ENCODE peak calls at places on chromosomes 3 and 15, in seven cellular contexts. W is H1, N is K562, B is SK-N-SH, Y is HepG2, P is GM12892, I is GM12878. M is an unnamed sample.
A peak's percentile ranks its signal among the peaks of the same experiment; 100 is the strongest.

GRCh38 chr15:42194502-42194901 is 13.6 kb downstream of the VPS39 start:
- DNase-seq in W (no peak), N (peak; percentile 24), B (no peak), Y (peak; percentile 82), P (no peak), I (no peak), M (no peak)

GRCh38 chr15:73175382-73175781 is 123.1 kb downstream of the NEO1 start:
- DNase-seq in W (no peak), N (no peak), B (no peak), Y (no peak), P (no peak), I (no peak), M (no peak)

GRCh38 chr3:49716691-49717538 is 2.6 kb downstream of the AMIGO3 start:
- DNase-seq in W (no peak), N (no peak), B (peak; percentile 17), Y (no peak), P (no peak), I (no peak), M (no peak)

GRCh38 chr15:52496175-52496574 is 32.5 kb downstream of the MYO5A start:
- DNase-seq in W (no peak), N (no peak), B (no peak), Y (no peak), P (no peak), I (no peak), M (no peak)

GRCh38 chr3:142614059-142614626 is 17.9 kb downstream of the PLS1 start:
- DNase-seq in W (no peak), N (no peak), B (no peak), Y (no peak), P (no peak), I (no peak), M (no peak)

GRCh38 chr15:61318276-61318675 is 89.2 kb upstream of the RORA start:
- DNase-seq in W (no peak), N (no peak), B (peak; percentile 5), Y (no peak), P (no peak), I (no peak), M (no peak)

GRCh38 chr3:143998266-143998665 is 26.6 kb downstream of the DIPK2A start:
- DNase-seq in W (no peak), N (no peak), B (no peak), Y (no peak), P (no peak), I (no peak), M (no peak)

GRCh38 chr15:63509056-63509696 is 4.8 kb downstream of the USP3 start:
- DNase-seq in W (no peak), N (no peak), B (no peak), Y (no peak), P (no peak), I (no peak), M (no peak)

GRCh38 chr15:50119063-50119700 is at the start of gene ATP8B4:
- DNase-seq in W (no peak), N (no peak), B (no peak), Y (no peak), P (no peak), I (no peak), M (no peak)

GRCh38 chr15:76866716-76867321 is 38.3 kb downstream of the SCAPER start:
- DNase-seq in W (no peak), N (peak; percentile 31), B (peak; percentile 29), Y (peak; percentile 34), P (no peak), I (no peak), M (no peak)

GRCh38 chr15:98154863-98155262 is 194.4 kb downstream of the ARRDC4 start:
- DNase-seq in W (no peak), N (no peak), B (no peak), Y (no peak), P (no peak), I (no peak), M (no peak)

GRCh38 chr3:65029130-65029529 is 341.3 kb upstream of the ADAMTS9 start:
- DNase-seq in W (no peak), N (no peak), B (no peak), Y (no peak), P (no peak), I (no peak), M (no peak)

GRCh38 chr3:72405943-72406585 is 442.2 kb downstream of the SHQ1 start:
- DNase-seq in W (no peak), N (no peak), B (no peak), Y (no peak), P (no peak), I (no peak), M (no peak)

GRCh38 chr3:173191611-173192010 is 50.6 kb upstream of the SPATA16 start:
- DNase-seq in W (no peak), N (no peak), B (no peak), Y (no peak), P (no peak), I (no peak), M (no peak)

GRCh38 chr15:70266412-70267089 is 168.8 kb upstream of the TLE3 start:
- DNase-seq in W (no peak), N (peak; percentile 13), B (no peak), Y (no peak), P (no peak), I (no peak), M (no peak)
- TF ChIP-seq TAF1 in W (no peak), N (no peak), B (no peak), Y (no peak), P (no peak), I (no peak), M (no peak)

DNA sequence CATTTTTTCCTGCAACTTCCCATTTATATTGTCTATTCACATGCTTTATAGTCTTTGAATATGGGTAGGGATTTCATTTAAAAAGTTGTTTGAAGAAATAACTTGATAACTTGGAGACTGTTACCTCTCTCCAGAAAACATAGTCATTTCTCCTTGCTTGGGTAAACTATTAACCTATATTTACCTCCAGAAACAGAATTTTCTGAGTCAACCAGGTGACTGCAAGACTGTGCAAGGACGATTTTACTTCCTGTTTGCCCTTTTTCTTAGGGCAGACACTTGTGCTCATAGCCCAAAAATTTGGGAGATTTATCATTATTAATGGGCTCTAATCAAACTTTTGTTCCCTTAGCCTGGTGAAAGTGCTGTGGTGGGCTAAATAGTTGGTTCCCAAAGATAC is 14.3 kb upstream of the MOBP start:
- DNase-seq in W (no peak), N (no peak), B (no peak), Y (no peak), P (no peak), I (no peak), M (no peak)
- TF ChIP-seq TAF1 in W (no peak), N (no peak), B (no peak), Y (no peak), P (no peak), I (no peak), M (no peak)

DNA sequence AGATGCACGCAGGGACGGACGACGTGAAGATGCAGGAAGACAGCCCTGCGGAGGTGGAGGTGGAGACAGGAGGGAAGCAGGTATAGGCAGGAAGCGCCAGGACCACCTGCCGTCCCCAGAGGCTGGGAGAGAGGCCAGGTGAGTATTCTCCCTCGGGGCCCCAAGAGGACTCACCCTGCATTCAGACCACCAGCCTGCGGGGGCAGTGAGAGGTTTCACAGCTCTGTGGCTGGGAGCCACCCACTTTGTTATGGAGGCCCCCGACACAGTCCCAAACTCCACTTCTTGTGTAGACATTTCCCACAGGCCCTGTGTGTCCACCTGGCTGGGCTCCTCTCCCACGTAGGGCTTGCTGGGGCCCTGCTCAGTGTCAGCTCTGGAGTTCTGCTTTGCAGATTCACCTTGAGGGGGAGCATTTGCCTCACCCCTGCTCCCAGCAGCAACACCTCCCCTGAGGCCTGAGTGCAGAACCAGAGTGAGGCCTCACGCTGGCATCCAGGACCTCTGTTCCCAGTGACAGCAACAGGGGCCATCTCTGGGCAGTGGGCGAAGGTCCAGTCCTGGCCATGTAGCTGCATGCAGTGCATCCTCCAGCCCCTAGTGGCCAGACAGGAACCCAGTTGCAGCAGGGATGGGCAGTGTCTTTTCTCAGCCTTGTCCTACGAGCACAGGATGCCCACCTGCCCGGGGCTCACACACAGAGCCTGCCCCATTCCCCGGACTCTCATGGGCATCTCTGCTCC is 119.4 kb upstream of the IQSEC1 start:
- DNase-seq in W (no peak), N (peak; percentile 20), B (peak; percentile 80), Y (peak; percentile 35), P (no peak), I (no peak), M (no peak)
- TF ChIP-seq TAF1 in W (no peak), N (no peak), B (no peak), Y (no peak), P (no peak), I (no peak), M (no peak)

DNA sequence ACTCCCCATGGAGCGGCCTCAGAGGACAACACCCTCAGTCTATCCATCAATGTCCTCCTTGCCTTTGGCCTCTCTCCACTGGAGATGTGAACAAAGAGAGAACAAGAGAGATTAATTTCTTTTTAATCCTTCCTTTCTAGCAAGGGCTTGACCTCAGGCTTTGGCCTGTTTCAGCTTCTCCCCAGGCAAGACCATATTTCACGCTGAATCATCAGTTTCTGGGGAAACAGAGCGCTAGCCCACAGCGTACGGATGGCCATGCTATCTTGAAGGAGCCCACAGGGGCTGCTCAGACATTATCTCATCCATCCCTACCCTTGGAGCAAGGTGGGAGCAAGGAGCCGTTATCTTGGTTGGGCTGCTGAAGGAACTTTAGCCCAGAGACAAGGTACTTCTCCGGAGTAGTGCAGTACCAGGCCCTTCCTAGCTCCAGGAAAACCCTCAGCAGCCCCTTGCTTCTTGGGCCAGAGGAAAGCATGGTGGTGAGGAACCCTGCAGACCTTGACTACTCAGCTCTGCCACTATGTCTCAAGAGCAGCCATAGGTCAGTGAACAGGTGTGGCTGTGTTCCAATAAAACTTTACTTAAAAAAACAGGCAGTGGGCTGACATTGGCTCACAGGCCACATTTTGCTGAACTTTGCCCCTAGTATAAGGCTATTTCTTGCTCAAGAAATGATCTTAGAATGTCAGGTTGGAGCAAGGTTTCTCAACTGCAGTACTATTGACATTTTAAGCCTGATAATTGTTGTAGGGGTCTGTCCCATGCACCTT is 72.7 kb upstream of the WNT5A start:
- DNase-seq in W (no peak), N (no peak), B (no peak), Y (no peak), P (no peak), I (no peak), M (no peak)
- TF ChIP-seq TAF1 in W (no peak), N (no peak), B (no peak), Y (no peak), P (no peak), I (no peak), M (no peak)

DNA sequence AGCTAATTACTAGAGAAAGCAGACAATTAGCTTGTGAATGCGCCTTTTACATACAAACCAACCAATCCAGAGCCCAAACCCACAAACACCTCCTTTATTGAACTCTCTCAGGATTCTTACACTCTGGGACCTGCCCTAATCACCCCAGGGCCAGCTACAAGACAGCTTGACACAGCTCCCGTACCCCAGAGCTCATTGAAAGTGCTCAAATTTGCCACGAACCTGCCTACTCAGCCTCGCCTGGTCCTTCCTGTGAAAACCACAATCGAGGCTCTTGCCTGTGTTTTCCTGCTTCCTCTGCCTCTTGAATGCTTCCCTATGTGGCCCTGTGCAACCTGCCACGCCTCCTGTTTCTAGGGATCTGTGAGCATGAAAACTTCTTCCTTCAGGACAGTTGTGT is 40.1 kb downstream of the RPL22L1 start:
- DNase-seq in W (no peak), N (no peak), B (no peak), Y (no peak), P (no peak), I (no peak), M (no peak)
- TF ChIP-seq TAF1 in W (no peak), N (no peak), B (no peak), Y (no peak), P (no peak), I (no peak), M (no peak)

M was measured in GM12891.